ENCODE peak calls at places on chromosomes 3 and 15, in five cellular contexts. X is Peyer's patch, F is keratinocyte, I is bronchial epithelial cell, U is ovary. E is an unnamed sample.

GRCh38 chr3:54577313-54577712 is 350.5 kb downstream of the LRTM1 start:
- DNase-seq in X (no peak), F (no peak), I (no peak), U (no peak), E (no peak)

GRCh38 chr3:15102833-15103232 is 3.9 kb upstream of the RBSN start:
- DNase-seq in X (no peak), F (no peak), I (peak; percentile 40), U (no peak), E (no peak)

GRCh38 chr15:71565636-71566160 is 244.7 kb upstream of the NR2E3 start:
- DNase-seq in X (no peak), F (no peak), I (no peak), U (no peak), E (no peak)

GRCh38 chr3:178454714-178455113 is 81.5 kb upstream of the KCNMB2 start:
- DNase-seq in X (no peak), F (no peak), I (peak; percentile 67), U (no peak), E (no peak)

GRCh38 chr3:104805042-104805441 is 561.7 kb upstream of the ALCAM start:
- DNase-seq in X (no peak), F (no peak), I (no peak), U (no peak), E (no peak)

GRCh38 chr15:73926191-73927002 is at the start of gene LOXL1:
- DNase-seq in X (peak; percentile 67), F (no peak), I (peak; percentile 53), U (peak; percentile 74), E (peak; percentile 67)

GRCh38 chr15:83626171-83626802 is 27.6 kb upstream of the ADAMTSL3 start:
- DNase-seq in X (no peak), F (no peak), I (peak; percentile 55), U (no peak), E (no peak)

GRCh38 chr3:139629033-139629432 is 48.7 kb downstream of the NMNAT3 start:
- DNase-seq in X (no peak), F (peak; percentile 19), I (peak; percentile 83), U (no peak), E (no peak)

GRCh38 chr15:59436774-59437472 is 1.1 kb upstream of the FAM81A start:
- DNase-seq in X (no peak), F (no peak), I (no peak), U (no peak), E (no peak)

GRCh38 chr3:13537926-13538325 is 11.0 kb upstream of the FBLN2 start:
- DNase-seq in X (no peak), F (peak; percentile 48), I (peak; percentile 83), U (no peak), E (peak; percentile 96)

GRCh38 chr15:90400005-90400758 is 12.1 kb downstream of the IQGAP1 start:
- DNase-seq in X (no peak), F (no peak), I (peak; percentile 52), U (no peak), E (no peak)

GRCh38 chr15:90402230-90402629 is 14.2 kb downstream of the IQGAP1 start:
- DNase-seq in X (no peak), F (peak; percentile 56), I (peak; percentile 83), U (no peak), E (peak; percentile 68)

GRCh38 chr15:90402806-90403205 is 14.8 kb downstream of the IQGAP1 start:
- DNase-seq in X (no peak), F (no peak), I (no peak), U (no peak), E (no peak)

GRCh38 chr15:90401499-90401898 is 13.5 kb downstream of the IQGAP1 start:
- DNase-seq in X (no peak), F (no peak), I (no peak), U (no peak), E (no peak)

GRCh38 chr15:90400759-90401314 is 12.8 kb downstream of the IQGAP1 start:
- DNase-seq in X (peak; percentile 83), F (peak; percentile 73), I (peak; percentile 97), U (peak; percentile 56), E (peak; percentile 97)
- H3K4me3 ChIP-seq in X (no peak overlapping the region), F (peak overlapping the region; percentile 51), I (no peak overlapping the region), U (no peak overlapping the region), E (peak overlapping the region; percentile 23)

DNA sequence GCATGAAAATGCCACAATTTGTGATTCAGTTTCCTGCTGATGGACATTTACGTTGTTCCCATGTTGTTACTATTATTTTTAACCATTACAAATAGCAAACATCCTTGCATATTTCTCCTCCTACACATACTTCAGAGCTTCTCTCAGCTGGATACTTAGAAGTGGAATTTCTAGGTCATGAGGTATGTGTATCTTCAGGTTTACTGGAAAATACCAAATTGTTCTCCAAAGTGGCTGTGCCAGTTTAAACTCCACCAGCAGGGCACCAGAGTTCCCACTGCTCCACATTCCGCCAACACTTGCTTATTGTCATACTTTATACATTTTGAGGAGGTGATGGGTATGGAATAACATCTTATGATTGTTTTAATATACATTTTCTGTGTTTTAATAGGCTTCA is 45.7 kb downstream of the PRR23E start:
- DNase-seq in X (no peak), F (no peak), I (peak; percentile 26), U (no peak), E (no peak)
- TF ChIP-seq CTCF in X (no peak), F (no peak), I (no peak), U (no peak), E (no peak)

DNA sequence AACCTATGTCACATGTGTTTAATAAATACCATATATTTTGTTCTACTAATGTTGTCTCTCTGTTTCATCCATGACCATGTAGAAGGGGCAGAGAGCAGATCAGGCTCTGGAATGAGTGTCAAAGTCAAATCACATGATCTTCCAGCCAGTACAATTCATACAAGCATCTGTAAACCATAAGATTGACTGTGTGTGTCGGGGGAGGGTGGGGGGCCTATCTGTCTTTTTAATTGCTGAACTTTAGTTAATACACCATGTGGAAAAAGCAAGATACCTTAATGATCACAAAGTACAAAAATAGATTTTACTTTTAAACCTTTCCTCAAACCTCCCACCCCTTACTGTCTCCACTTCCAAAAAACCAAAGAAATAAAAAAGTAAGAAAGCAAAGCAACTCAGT is 21.2 kb upstream of the POLR2M start:
- DNase-seq in X (no peak), F (no peak), I (no peak), U (no peak), E (no peak)
- H3K4me3 ChIP-seq in X (no peak overlapping the region), F (no peak overlapping the region), I (no peak overlapping the region), U (no peak overlapping the region), E (no peak overlapping the region)

GRCh38 chr3:153601422-153601853 is 439.4 kb downstream of the RAP2B start:
- DNase-seq in X (no peak), F (no peak), I (peak; percentile 34), U (no peak), E (no peak)

GRCh38 chr3:153599685-153600084 is 437.7 kb downstream of the RAP2B start:
- DNase-seq in X (no peak), F (no peak), I (peak; percentile 57), U (no peak), E (peak; percentile 49)

DNA sequence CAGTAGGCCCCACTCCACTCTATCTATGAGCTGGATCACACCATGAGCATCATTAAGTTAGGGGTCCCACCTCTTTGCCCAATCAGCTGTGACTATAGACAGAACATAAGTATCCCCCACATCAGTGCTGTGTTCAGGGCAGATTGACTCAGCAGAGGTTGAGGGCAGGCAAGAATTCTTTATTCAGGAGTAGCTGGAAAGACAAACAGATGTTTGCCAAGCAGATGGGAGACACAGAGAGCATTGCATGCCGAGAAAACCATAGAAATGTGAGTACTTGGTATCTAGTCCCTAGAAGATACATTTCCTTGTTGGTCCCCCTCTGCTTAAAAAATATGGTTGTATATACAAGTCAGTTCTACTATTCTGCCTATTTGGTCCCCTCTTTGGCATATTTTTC is 440.8 kb downstream of the RAP2B start:
- DNase-seq in X (no peak), F (no peak), I (no peak), U (no peak), E (no peak)
- TF ChIP-seq CTCF in X (no peak), F (no peak), I (no peak), U (no peak), E (no peak)

GRCh38 chr15:69926721-69927120 is 171.0 kb downstream of the TLE3 start:
- DNase-seq in X (no peak), F (no peak), I (no peak), U (no peak), E (no peak)
- H3K4me3 ChIP-seq in X (no peak overlapping the region), F (no peak overlapping the region), I (no peak overlapping the region), U (no peak overlapping the region), E (no peak overlapping the region)

GRCh38 chr3:121592856-121593702 is at the start of gene FBXO40:
- DNase-seq in X (peak; percentile 49), F (no peak), I (peak; percentile 19), U (peak; percentile 18), E (no peak)
- TF ChIP-seq CTCF in X (no peak), F (no peak), I (no peak), U (no peak), E (no peak)

GRCh38 chr3:184543256-184543655 is 18.3 kb upstream of the EPHB3 start:
- DNase-seq in X (no peak), F (no peak), I (no peak), U (no peak), E (no peak)
- H3K4me3 ChIP-seq in X (no peak overlapping the region), F (no peak overlapping the region), I (no peak overlapping the region), U (no peak overlapping the region), E (no peak overlapping the region)

GRCh38 chr3:69855436-69856162 is 116.3 kb downstream of the MITF start:
- DNase-seq in X (no peak), F (no peak), I (no peak), U (no peak), E (no peak)
- TF ChIP-seq CTCF in X (no peak), F (no peak), I (peak; percentile 15), U (no peak), E (peak; percentile 38)

E was measured in HFF-Myc.